ENCODE peak calls at places on chromosomes 2 and 18, in four cellular contexts. Z, E, D and W are unnamed samples.

GRCh38 chr18:51323941-51324340 is 126.5 kb upstream of the MEX3C start:
- DNase-seq in Z (no peak), E (no peak), D (no peak), W (no peak)

GRCh38 chr18:33817096-33817495 is 239.1 kb downstream of the ASXL3 start:
- DNase-seq in Z (no peak), E (no peak), D (no peak), W (no peak)

GRCh38 chr2:11056614-11057013 is 98.7 kb upstream of the SLC66A3 start:
- DNase-seq in Z (no peak), E (no peak), D (no peak), W (no peak)

GRCh38 chr18:2958819-2959298 is 54.1 kb downstream of the LPIN2 start:
- DNase-seq in Z (no peak), E (no peak), D (no peak), W (no peak)

GRCh38 chr2:171810409-171810993 is 83.5 kb downstream of the SLC25A12 start:
- DNase-seq in Z (no peak), E (no peak), D (no peak), W (no peak)

GRCh38 chr2:94759211-94759610 is 112.0 kb upstream of the TEKT4 start:
- DNase-seq in Z (no peak), E (peak), D (peak), W (peak)

GRCh38 chr2:119548516-119549120 is 4.4 kb downstream of the CFAP221 start:
- DNase-seq in Z (no peak), E (no peak), D (no peak), W (no peak)

GRCh38 chr2:109349555-109350430 is 220.8 kb downstream of the SH3RF3 start:
- DNase-seq in Z (peak), E (no peak), D (no peak), W (no peak)

GRCh38 chr2:173249661-173250641 is 104.7 kb upstream of the CDCA7 start:
- DNase-seq in Z (no peak), E (no peak), D (no peak), W (no peak)

GRCh38 chr18:5463390-5463789 is 80.4 kb downstream of the EPB41L3 start:
- DNase-seq in Z (no peak), E (no peak), D (no peak), W (no peak)

GRCh38 chr2:188042412-188042811 is 249.3 kb upstream of the GULP1 start:
- DNase-seq in Z (no peak), E (no peak), D (no peak), W (no peak)
- TF ChIP-seq ELF4 in Z (no peak), E (no peak), D (no peak), W (no peak)

GRCh38 chr2:190052307-190052706 is 10.2 kb downstream of the MSTN start:
- DNase-seq in Z (no peak), E (no peak), D (no peak), W (no peak)
- TF ChIP-seq SP1 in Z (no peak), E (no peak), D (no peak), W (no peak)

GRCh38 chr2:99636432-99637034 is 146.7 kb upstream of the REV1 start:
- DNase-seq in Z (no peak), E (peak), D (no peak), W (no peak)
- TF ChIP-seq ELF4 in Z (no peak), E (no peak), D (no peak), W (no peak)

GRCh38 chr18:9008709-9009635 is 93.5 kb upstream of the NDUFV2 start:
- DNase-seq in Z (no peak), E (peak), D (no peak), W (no peak)
- TF ChIP-seq SP1 in Z (no peak), E (peak), D (no peak), W (no peak)

GRCh38 chr2:20374919-20375318 is 24.3 kb upstream of the PUM2 start:
- DNase-seq in Z (no peak), E (no peak), D (no peak), W (no peak)

GRCh38 chr2:20378341-20378740 is 27.7 kb upstream of the PUM2 start:
- DNase-seq in Z (no peak), E (no peak), D (no peak), W (no peak)

GRCh38 chr2:20381457-20381856 is 30.8 kb upstream of the PUM2 start:
- DNase-seq in Z (no peak), E (no peak), D (peak), W (peak)

GRCh38 chr2:20377738-20378137 is 27.1 kb upstream of the PUM2 start:
- DNase-seq in Z (no peak), E (no peak), D (no peak), W (no peak)

GRCh38 chr2:20378891-20379519 is 28.4 kb upstream of the PUM2 start:
- DNase-seq in Z (peak), E (peak), D (peak), W (peak)
- TF ChIP-seq ELF4 in Z (no peak), E (no peak), D (no peak), W (no peak)

GRCh38 chr2:59463401-59463800 is 1090.1 kb downstream of the BCL11A start:
- DNase-seq in Z (peak), E (no peak), D (no peak), W (no peak)

GRCh38 chr2:59462418-59463197 is 1090.8 kb downstream of the BCL11A start:
- DNase-seq in Z (no peak), E (no peak), D (no peak), W (no peak)

DNA sequence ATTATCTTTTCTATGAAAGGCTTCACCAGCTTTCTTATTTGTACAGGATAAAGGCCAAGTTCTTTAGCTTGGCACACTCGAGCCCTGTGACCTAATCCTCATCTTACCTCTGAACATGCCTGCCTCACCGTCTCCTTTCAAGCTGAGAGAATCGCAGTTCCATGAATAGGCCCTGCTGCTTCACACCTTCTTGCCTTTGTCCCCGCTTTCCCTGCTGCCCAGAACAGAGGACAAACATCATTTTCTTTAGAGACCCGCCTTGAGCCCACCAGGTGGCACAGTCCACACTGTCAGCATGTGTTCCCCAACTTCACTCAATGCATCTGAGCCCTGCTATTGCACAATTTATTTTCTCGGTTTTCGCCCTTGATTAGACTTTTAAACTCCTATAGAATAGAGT is 1094.6 kb downstream of the BCL11A start:
- DNase-seq in Z (no peak), E (no peak), D (no peak), W (no peak)
- TF ChIP-seq SP1 in Z (no peak), E (no peak), D (no peak), W (no peak)

DNA sequence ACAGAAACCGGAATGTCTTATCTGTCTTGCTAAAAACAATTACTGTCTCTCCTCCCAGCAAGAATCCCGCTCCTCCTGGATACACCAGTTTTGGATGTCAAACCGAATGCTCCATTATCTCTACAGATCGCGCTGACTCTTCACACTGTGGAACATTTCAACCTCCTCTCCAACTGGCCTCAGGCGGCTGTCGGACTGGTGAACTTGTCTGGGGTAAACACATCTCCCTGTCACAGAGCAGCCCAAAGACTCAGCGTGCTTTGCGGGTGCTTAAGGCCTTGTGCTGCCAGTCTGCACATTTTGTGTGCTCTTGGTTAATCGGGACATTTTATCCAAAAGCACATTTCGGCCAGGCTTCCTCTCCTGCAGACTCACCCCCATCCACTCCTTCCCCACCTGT is 173.1 kb downstream of the ICOS start:
- DNase-seq in Z (no peak), E (no peak), D (no peak), W (peak)
- TF ChIP-seq ELF4 in Z (no peak), E (no peak), D (no peak), W (no peak)

DNA sequence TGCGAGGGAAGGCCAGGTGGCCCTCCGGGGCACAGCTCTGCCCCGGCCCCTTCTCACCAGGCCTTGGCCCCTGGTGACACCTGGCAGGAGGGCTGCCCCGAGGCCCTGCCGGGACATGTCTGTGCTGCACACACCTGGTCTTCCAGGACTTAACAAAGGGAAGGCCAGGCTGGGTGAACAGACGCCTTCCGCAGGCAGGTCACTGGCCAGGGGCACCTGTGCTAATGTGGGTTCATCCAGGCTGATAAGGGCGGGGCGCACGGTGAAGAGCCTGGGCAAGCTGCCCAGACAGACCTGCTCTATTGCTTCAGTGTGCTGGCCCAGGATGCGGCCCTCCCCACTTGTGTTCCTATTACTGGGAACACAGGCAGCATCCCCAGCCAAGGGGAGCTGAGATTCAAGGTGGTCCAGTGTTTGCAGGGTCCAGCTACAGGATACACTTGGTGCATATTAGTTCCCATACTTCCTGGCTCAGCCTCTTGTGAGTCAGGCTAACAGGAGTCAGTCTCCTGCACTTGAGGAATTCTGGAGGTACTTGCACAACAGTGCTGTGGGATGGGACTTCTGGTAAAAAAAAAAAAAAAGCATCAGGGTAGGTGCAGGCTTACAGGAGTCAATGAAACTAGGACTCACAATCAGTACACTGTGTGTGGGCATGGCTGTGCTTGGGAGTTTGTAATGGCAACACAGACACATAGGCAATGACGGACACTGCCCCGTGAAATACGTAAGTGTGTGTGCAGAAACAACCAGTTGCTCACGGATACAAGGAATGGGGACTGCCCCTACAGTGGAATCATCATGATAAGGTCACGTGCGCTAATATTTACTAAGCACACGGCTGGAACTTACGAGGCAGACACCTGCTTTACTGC is 261.4 kb downstream of the TWIST2 start:
- DNase-seq in Z (no peak), E (no peak), D (no peak), W (no peak)
- TF ChIP-seq SP1 in Z (no peak), E (no peak), D (no peak), W (no peak)

DNA sequence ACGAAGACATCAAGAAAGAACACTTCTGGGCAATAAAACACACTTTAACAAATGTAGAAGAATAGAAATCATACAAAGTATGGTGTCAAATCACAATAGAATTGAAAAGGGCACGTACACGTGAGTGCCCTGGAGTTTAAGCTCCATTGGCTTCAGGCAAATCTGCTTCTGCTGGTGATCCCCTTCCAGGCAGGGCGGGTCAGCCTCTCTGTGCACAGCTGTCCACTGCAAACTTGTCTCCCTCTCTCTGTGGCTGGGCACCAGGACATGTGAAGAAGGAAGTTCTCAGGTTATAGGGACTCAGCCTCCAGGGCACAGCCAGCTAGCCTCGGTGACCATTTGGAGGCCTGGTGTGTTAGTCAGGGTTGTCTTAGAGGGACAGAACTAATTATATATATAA is 66.0 kb downstream of the ST3GAL5 start:
- DNase-seq in Z (no peak), E (no peak), D (no peak), W (no peak)
- TF ChIP-seq ELF4 in Z (no peak), E (no peak), D (no peak), W (no peak)